ENCODE peak calls at places on chromosomes 16 and 17, in nine cellular contexts. One of them, this sample, is unnamed.
A peak's percentile ranks its signal among the peaks of the same experiment; 100 is the strongest.

GRCh38 chr17:75380315-75380714 is 25.2 kb downstream of the GRB2 start:
- DNase-seq in small intestine: no peak
- DNase-seq in fibroblast of the aortic adventitia: no peak
- DNase-seq in H7: no peak
- DNase-seq in thoracic aorta: no peak
- DNase-seq in neural progenitor cell: no peak
- DNase-seq in fibroblast of pulmonary artery: no peak
- DNase-seq in ovary: no peak
- DNase-seq in cardiac fibroblast: no peak
- DNase-seq in this sample: peak; percentile 60

GRCh38 chr17:34847939-34848338 is 113.3 kb downstream of the CCT6B start:
- DNase-seq in H7: peak; percentile 49
- DNase-seq in fibroblast of the aortic adventitia: no peak
- DNase-seq in thoracic aorta: no peak
- DNase-seq in cardiac fibroblast: no peak
- DNase-seq in ovary: no peak
- DNase-seq in fibroblast of pulmonary artery: no peak
- DNase-seq in small intestine: no peak
- DNase-seq in neural progenitor cell: no peak
- DNase-seq in this sample: no peak

GRCh38 chr17:32445075-32445427 is 741 bp downstream of the PSMD11 start:
- DNase-seq in ovary: no peak
- DNase-seq in cardiac fibroblast: peak; percentile 75
- DNase-seq in fibroblast of the aortic adventitia: peak; percentile 64
- DNase-seq in H7: peak; percentile 51
- DNase-seq in neural progenitor cell: peak; percentile 48
- DNase-seq in thoracic aorta: peak; percentile 5
- DNase-seq in fibroblast of pulmonary artery: peak; percentile 57
- DNase-seq in small intestine: peak; percentile 57
- DNase-seq in this sample: peak; percentile 63

GRCh38 chr16:81908466-81909230 is 102.6 kb downstream of the SDR42E1 start:
- DNase-seq in thoracic aorta: no peak
- DNase-seq in H7: no peak
- DNase-seq in small intestine: no peak
- DNase-seq in fibroblast of pulmonary artery: no peak
- DNase-seq in neural progenitor cell: no peak
- DNase-seq in fibroblast of the aortic adventitia: no peak
- DNase-seq in cardiac fibroblast: no peak
- DNase-seq in ovary: no peak
- DNase-seq in this sample: no peak

GRCh38 chr16:89189358-89190025 is 10.8 kb downstream of the SLC22A31 start:
- DNase-seq in fibroblast of the aortic adventitia: no peak
- DNase-seq in cardiac fibroblast: no peak
- DNase-seq in small intestine: no peak
- DNase-seq in H7: no peak
- DNase-seq in fibroblast of pulmonary artery: no peak
- DNase-seq in neural progenitor cell: no peak
- DNase-seq in thoracic aorta: no peak
- DNase-seq in ovary: no peak
- DNase-seq in this sample: no peak

GRCh38 chr17:81885869-81886548 is 5.4 kb downstream of the ALYREF start:
- DNase-seq in H7: peak; percentile 46
- DNase-seq in ovary: no peak
- DNase-seq in cardiac fibroblast: peak; percentile 32
- DNase-seq in small intestine: no peak
- DNase-seq in thoracic aorta: no peak
- DNase-seq in fibroblast of pulmonary artery: no peak
- DNase-seq in neural progenitor cell: no peak
- DNase-seq in fibroblast of the aortic adventitia: no peak
- DNase-seq in this sample: no peak

GRCh38 chr16:83898463-83899271 is at the start of gene MLYCD:
- DNase-seq in cardiac fibroblast: peak; percentile 59
- DNase-seq in fibroblast of pulmonary artery: peak; percentile 71
- DNase-seq in ovary: peak; percentile 92
- DNase-seq in neural progenitor cell: peak; percentile 92
- DNase-seq in H7: peak; percentile 99
- DNase-seq in small intestine: peak; percentile 85
- DNase-seq in fibroblast of the aortic adventitia: peak; percentile 56
- DNase-seq in thoracic aorta: peak; percentile 35
- DNase-seq in this sample: peak; percentile 80

GRCh38 chr16:72721981-72722380 is 325.9 kb downstream of the ZFHX3 start:
- DNase-seq in H7: no peak
- DNase-seq in fibroblast of pulmonary artery: no peak
- DNase-seq in ovary: no peak
- DNase-seq in neural progenitor cell: peak; percentile 8
- DNase-seq in cardiac fibroblast: no peak
- DNase-seq in thoracic aorta: no peak
- DNase-seq in small intestine: no peak
- DNase-seq in fibroblast of the aortic adventitia: no peak
- DNase-seq in this sample: no peak

GRCh38 chr16:27083861-27084261 is 17.1 kb downstream of the C16orf82 start:
- DNase-seq in ovary: no peak
- DNase-seq in thoracic aorta: no peak
- DNase-seq in neural progenitor cell: peak; percentile 77
- DNase-seq in small intestine: no peak
- DNase-seq in cardiac fibroblast: no peak
- DNase-seq in fibroblast of the aortic adventitia: no peak
- DNase-seq in fibroblast of pulmonary artery: no peak
- DNase-seq in H7: peak; percentile 88
- DNase-seq in this sample: no peak

GRCh38 chr17:34347063-34347462 is 9.2 kb upstream of the CCL13 start:
- DNase-seq in neural progenitor cell: no peak
- DNase-seq in fibroblast of pulmonary artery: no peak
- DNase-seq in cardiac fibroblast: no peak
- DNase-seq in ovary: no peak
- DNase-seq in small intestine: no peak
- DNase-seq in H7: no peak
- DNase-seq in fibroblast of the aortic adventitia: no peak
- DNase-seq in thoracic aorta: no peak
- DNase-seq in this sample: no peak

GRCh38 chr16:65816556-65816955 is 549.9 kb upstream of the CDH5 start:
- DNase-seq in H7: no peak
- DNase-seq in small intestine: no peak
- DNase-seq in cardiac fibroblast: no peak
- DNase-seq in neural progenitor cell: no peak
- DNase-seq in fibroblast of pulmonary artery: no peak
- DNase-seq in fibroblast of the aortic adventitia: peak; percentile 53
- DNase-seq in ovary: no peak
- DNase-seq in thoracic aorta: no peak
- DNase-seq in this sample: no peak

GRCh38 chr17:81349397-81350319 is 45.6 kb upstream of the BAHCC1 start:
- DNase-seq in small intestine: no peak
- DNase-seq in cardiac fibroblast: no peak
- DNase-seq in fibroblast of the aortic adventitia: peak; percentile 17
- DNase-seq in fibroblast of pulmonary artery: peak; percentile 31
- DNase-seq in neural progenitor cell: no peak
- DNase-seq in H7: no peak
- DNase-seq in ovary: no peak
- DNase-seq in thoracic aorta: no peak
- DNase-seq in this sample: peak; percentile 27

GRCh38 chr17:52789829-52790228 is 631.3 kb upstream of the CA10 start:
- DNase-seq in cardiac fibroblast: peak; percentile 0
- DNase-seq in ovary: no peak
- DNase-seq in thoracic aorta: no peak
- DNase-seq in neural progenitor cell: no peak
- DNase-seq in H7: no peak
- DNase-seq in fibroblast of pulmonary artery: peak; percentile 26
- DNase-seq in small intestine: peak; percentile 37
- DNase-seq in fibroblast of the aortic adventitia: no peak
- DNase-seq in this sample: no peak

GRCh38 chr17:79790805-79791353 is 6.0 kb downstream of the CBX8 start:
- DNase-seq in cardiac fibroblast: no peak
- DNase-seq in fibroblast of the aortic adventitia: no peak
- DNase-seq in small intestine: no peak
- DNase-seq in ovary: no peak
- DNase-seq in neural progenitor cell: no peak
- DNase-seq in thoracic aorta: no peak
- DNase-seq in H7: peak; percentile 66
- DNase-seq in fibroblast of pulmonary artery: no peak
- DNase-seq in this sample: no peak

GRCh38 chr17:79792984-79793923 is 3.6 kb downstream of the CBX8 start:
- DNase-seq in neural progenitor cell: peak; percentile 68
- DNase-seq in fibroblast of pulmonary artery: peak; percentile 76
- DNase-seq in H7: peak; percentile 88
- DNase-seq in cardiac fibroblast: no peak
- DNase-seq in fibroblast of the aortic adventitia: peak; percentile 95
- DNase-seq in small intestine: no peak
- DNase-seq in ovary: peak; percentile 62
- DNase-seq in thoracic aorta: no peak
- DNase-seq in this sample: peak; percentile 92

GRCh38 chr17:79789943-79790804 is 6.7 kb downstream of the CBX8 start:
- DNase-seq in fibroblast of the aortic adventitia: no peak
- DNase-seq in ovary: peak; percentile 64
- DNase-seq in thoracic aorta: no peak
- DNase-seq in neural progenitor cell: peak; percentile 84
- DNase-seq in fibroblast of pulmonary artery: no peak
- DNase-seq in cardiac fibroblast: no peak
- DNase-seq in H7: peak; percentile 98
- DNase-seq in small intestine: no peak
- DNase-seq in this sample: no peak

GRCh38 chr17:79792371-79792871 is 4.5 kb downstream of the CBX8 start:
- DNase-seq in H7: peak; percentile 85
- DNase-seq in fibroblast of the aortic adventitia: no peak
- DNase-seq in small intestine: no peak
- DNase-seq in thoracic aorta: no peak
- DNase-seq in ovary: no peak
- DNase-seq in fibroblast of pulmonary artery: no peak
- DNase-seq in neural progenitor cell: no peak
- DNase-seq in cardiac fibroblast: no peak
- DNase-seq in this sample: no peak

GRCh38 chr17:79791354-79792123 is 5.3 kb downstream of the CBX8 start:
- DNase-seq in fibroblast of pulmonary artery: no peak
- DNase-seq in small intestine: no peak
- DNase-seq in H7: peak; percentile 81
- DNase-seq in fibroblast of the aortic adventitia: no peak
- DNase-seq in ovary: no peak
- DNase-seq in cardiac fibroblast: no peak
- DNase-seq in thoracic aorta: no peak
- DNase-seq in neural progenitor cell: peak; percentile 81
- DNase-seq in this sample: no peak
- H3K4me3 ChIP-seq in fibroblast of pulmonary artery: no peak overlapping the region
- H3K4me3 ChIP-seq in small intestine: no peak overlapping the region
- H3K4me3 ChIP-seq in H7: no peak overlapping the region
- H3K4me3 ChIP-seq in fibroblast of the aortic adventitia: no peak overlapping the region
- H3K4me3 ChIP-seq in ovary: no peak overlapping the region
- H3K4me3 ChIP-seq in cardiac fibroblast: no peak overlapping the region
- H3K4me3 ChIP-seq in thoracic aorta: no peak overlapping the region
- H3K4me3 ChIP-seq in neural progenitor cell: no peak overlapping the region
- H3K4me3 ChIP-seq in this sample: no peak overlapping the region

GRCh38 chr17:57530508-57530907 is 214.6 kb downstream of the CCDC182 start:
- DNase-seq in H7: no peak
- DNase-seq in fibroblast of the aortic adventitia: no peak
- DNase-seq in neural progenitor cell: no peak
- DNase-seq in ovary: no peak
- DNase-seq in small intestine: no peak
- DNase-seq in cardiac fibroblast: no peak
- DNase-seq in thoracic aorta: no peak
- DNase-seq in fibroblast of pulmonary artery: peak; percentile 16
- DNase-seq in this sample: peak; percentile 73

GRCh38 chr17:57524790-57525543 is 220.1 kb downstream of the CCDC182 start:
- DNase-seq in H7: no peak
- DNase-seq in ovary: no peak
- DNase-seq in cardiac fibroblast: no peak
- DNase-seq in neural progenitor cell: no peak
- DNase-seq in small intestine: no peak
- DNase-seq in fibroblast of pulmonary artery: no peak
- DNase-seq in fibroblast of the aortic adventitia: no peak
- DNase-seq in thoracic aorta: no peak
- DNase-seq in this sample: no peak

GRCh38 chr17:57528084-57528451 is 217.0 kb downstream of the CCDC182 start:
- DNase-seq in ovary: no peak
- DNase-seq in fibroblast of the aortic adventitia: no peak
- DNase-seq in cardiac fibroblast: no peak
- DNase-seq in thoracic aorta: no peak
- DNase-seq in small intestine: peak; percentile 24
- DNase-seq in fibroblast of pulmonary artery: no peak
- DNase-seq in neural progenitor cell: no peak
- DNase-seq in H7: no peak
- DNase-seq in this sample: peak; percentile 48

GRCh38 chr17:57530026-57530425 is 215.1 kb downstream of the CCDC182 start:
- DNase-seq in small intestine: no peak
- DNase-seq in cardiac fibroblast: no peak
- DNase-seq in ovary: no peak
- DNase-seq in fibroblast of the aortic adventitia: no peak
- DNase-seq in fibroblast of pulmonary artery: no peak
- DNase-seq in thoracic aorta: no peak
- DNase-seq in neural progenitor cell: no peak
- DNase-seq in H7: no peak
- DNase-seq in this sample: no peak

DNA sequence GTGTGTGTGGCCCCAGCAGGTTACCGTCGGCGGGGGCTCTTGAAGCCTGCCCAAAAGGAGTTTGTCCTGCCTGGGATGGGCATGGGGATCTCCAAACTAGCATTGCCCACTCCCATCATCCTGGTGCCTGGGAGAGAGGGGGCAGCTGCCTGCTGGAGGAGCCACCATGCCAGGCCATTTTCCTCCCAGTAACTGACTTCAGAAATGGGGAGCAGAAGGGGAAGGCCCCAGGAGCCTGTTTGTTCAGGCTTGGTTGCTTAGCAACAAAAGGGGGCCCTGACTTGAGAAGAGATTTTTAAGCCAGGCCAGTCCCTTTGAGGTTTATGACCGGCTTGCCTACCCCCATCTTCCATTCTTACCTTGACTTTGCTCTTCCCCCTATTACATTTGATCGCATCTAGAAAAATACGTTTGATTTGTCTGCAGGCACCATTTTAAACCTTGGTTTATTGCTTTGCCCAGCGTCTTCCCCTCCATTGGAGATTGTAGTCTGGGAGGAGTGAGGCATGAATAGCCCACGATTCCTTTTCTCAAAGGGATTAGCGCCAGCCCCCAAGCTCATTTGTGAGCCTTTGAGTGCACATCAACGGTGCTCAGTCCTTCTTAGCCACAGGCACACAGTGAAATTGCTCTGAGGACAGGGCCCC is 217.5 kb downstream of the CCDC182 start:
- DNase-seq in fibroblast of pulmonary artery: no peak
- DNase-seq in thoracic aorta: no peak
- DNase-seq in H7: peak; percentile 59
- DNase-seq in small intestine: no peak
- DNase-seq in cardiac fibroblast: no peak
- DNase-seq in fibroblast of the aortic adventitia: no peak
- DNase-seq in neural progenitor cell: peak; percentile 92
- DNase-seq in ovary: no peak
- DNase-seq in this sample: no peak
- H3K4me3 ChIP-seq in fibroblast of pulmonary artery: no peak overlapping the region
- H3K4me3 ChIP-seq in thoracic aorta: no peak overlapping the region
- H3K4me3 ChIP-seq in H7: no peak overlapping the region
- H3K4me3 ChIP-seq in small intestine: no peak overlapping the region
- H3K4me3 ChIP-seq in cardiac fibroblast: no peak overlapping the region
- H3K4me3 ChIP-seq in fibroblast of the aortic adventitia: no peak overlapping the region
- H3K4me3 ChIP-seq in neural progenitor cell: peak overlapping the region; percentile 33
- H3K4me3 ChIP-seq in ovary: no peak overlapping the region
- H3K4me3 ChIP-seq in this sample: no peak overlapping the region

GRCh38 chr16:17529982-17530760 is 59.4 kb upstream of the XYLT1 start:
- DNase-seq in small intestine: peak; percentile 43
- DNase-seq in thoracic aorta: no peak
- DNase-seq in H7: no peak
- DNase-seq in cardiac fibroblast: no peak
- DNase-seq in fibroblast of pulmonary artery: no peak
- DNase-seq in ovary: no peak
- DNase-seq in neural progenitor cell: no peak
- DNase-seq in fibroblast of the aortic adventitia: no peak
- DNase-seq in this sample: no peak
- H3K4me3 ChIP-seq in small intestine: peak overlapping the region; percentile 12
- H3K4me3 ChIP-seq in thoracic aorta: no peak overlapping the region
- H3K4me3 ChIP-seq in H7: no peak overlapping the region
- H3K4me3 ChIP-seq in cardiac fibroblast: no peak overlapping the region
- H3K4me3 ChIP-seq in fibroblast of pulmonary artery: no peak overlapping the region
- H3K4me3 ChIP-seq in ovary: no peak overlapping the region
- H3K4me3 ChIP-seq in neural progenitor cell: no peak overlapping the region
- H3K4me3 ChIP-seq in fibroblast of the aortic adventitia: no peak overlapping the region
- H3K4me3 ChIP-seq in this sample: no peak overlapping the region

GRCh38 chr16:52398491-52398960 is 148.4 kb downstream of the TOX3 start:
- DNase-seq in fibroblast of the aortic adventitia: no peak
- DNase-seq in ovary: no peak
- DNase-seq in fibroblast of pulmonary artery: no peak
- DNase-seq in thoracic aorta: no peak
- DNase-seq in small intestine: peak; percentile 80
- DNase-seq in H7: no peak
- DNase-seq in neural progenitor cell: no peak
- DNase-seq in cardiac fibroblast: no peak
- DNase-seq in this sample: no peak
- H3K4me3 ChIP-seq in fibroblast of the aortic adventitia: no peak overlapping the region
- H3K4me3 ChIP-seq in ovary: no peak overlapping the region
- H3K4me3 ChIP-seq in fibroblast of pulmonary artery: no peak overlapping the region
- H3K4me3 ChIP-seq in thoracic aorta: no peak overlapping the region
- H3K4me3 ChIP-seq in small intestine: no peak overlapping the region
- H3K4me3 ChIP-seq in H7: no peak overlapping the region
- H3K4me3 ChIP-seq in neural progenitor cell: no peak overlapping the region
- H3K4me3 ChIP-seq in cardiac fibroblast: no peak overlapping the region
- H3K4me3 ChIP-seq in this sample: no peak overlapping the region